ENCODE peak calls at places on chromosomes 16 and 17, in seven cellular contexts. E, D, U, V, X, I and B are unnamed samples.

GRCh38 chr17:66900126-66901010 is 64.1 kb upstream of the CACNG4 start:
- DNase-seq in U (peak), E (peak), I (peak), D (no peak), X (no peak), V (peak), B (peak)

GRCh38 chr16:4372578-4373355 is 1.1 kb downstream of the VASN start:
- DNase-seq in X (no peak), E (no peak), D (no peak), I (peak), U (no peak), V (peak), B (peak)

GRCh38 chr17:17921192-17922082 is 50.8 kb downstream of the TOM1L2 start:
- DNase-seq in X (no peak), I (peak), E (no peak), D (peak), U (peak), V (no peak), B (peak)

GRCh38 chr16:69113216-69113615 is 7.8 kb downstream of the HAS3 start:
- DNase-seq in U (no peak), D (no peak), I (no peak), E (no peak), V (no peak), X (no peak), B (no peak)

GRCh38 chr17:67558740-67559380 is 158.9 kb upstream of the NOL11 start:
- DNase-seq in E (no peak), D (no peak), U (no peak), X (no peak), I (no peak), V (no peak), B (no peak)

GRCh38 chr16:46607529-46607928 is 13.7 kb downstream of the SHCBP1 start:
- DNase-seq in V (no peak), D (no peak), I (peak), U (peak), E (no peak), X (no peak), B (peak)

GRCh38 chr17:9169116-9169515 is 147.8 kb downstream of the NTN1 start:
- DNase-seq in U (peak), I (no peak), E (no peak), X (no peak), D (no peak), V (no peak), B (no peak)

GRCh38 chr17:6940186-6940649 is 55.6 kb upstream of the ALOX12 start:
- DNase-seq in V (peak), U (no peak), E (peak), D (no peak), X (no peak), I (no peak), B (peak)

GRCh38 chr16:82761858-82762257 is 135.1 kb downstream of the CDH13 start:
- DNase-seq in U (no peak), X (no peak), I (no peak), D (no peak), E (no peak), V (no peak), B (no peak)

GRCh38 chr16:79088971-79089370 is 511.6 kb downstream of the MAF start:
- DNase-seq in D (no peak), X (no peak), I (no peak), V (no peak), E (no peak), U (no peak), B (no peak)
- TF ChIP-seq JUND in D (no peak), X (no peak), I (no peak), V (no peak), E (no peak), U (no peak), B (no peak)

DNA sequence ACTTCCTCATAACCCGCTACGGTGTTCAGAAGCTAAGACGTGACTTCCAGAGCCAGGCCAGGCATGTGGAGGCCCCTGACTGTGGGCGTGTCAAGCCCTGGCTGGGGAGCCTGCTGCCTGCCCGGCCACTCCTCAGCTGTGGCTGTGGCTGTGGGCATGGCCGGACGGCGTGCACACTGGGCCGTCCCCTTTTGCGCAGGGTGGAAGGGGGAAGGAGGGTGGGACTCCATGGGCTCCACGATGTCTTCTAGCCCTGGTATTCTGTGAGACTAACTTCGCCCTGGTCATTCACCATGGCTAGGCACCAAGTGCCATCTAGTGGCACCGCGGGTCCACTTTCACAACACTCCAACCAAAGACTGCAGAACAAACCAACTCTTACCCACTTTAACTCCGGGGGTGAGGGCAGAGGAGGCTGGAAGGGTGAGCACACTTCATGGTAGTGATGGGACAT is 67.9 kb downstream of the N4BP1 start:
- DNase-seq in I (no peak), D (no peak), U (no peak), V (peak), X (no peak), E (peak), B (no peak)
- TF ChIP-seq JUND in I (no peak), D (no peak), U (no peak), V (no peak), X (no peak), E (no peak), B (no peak)

DNA sequence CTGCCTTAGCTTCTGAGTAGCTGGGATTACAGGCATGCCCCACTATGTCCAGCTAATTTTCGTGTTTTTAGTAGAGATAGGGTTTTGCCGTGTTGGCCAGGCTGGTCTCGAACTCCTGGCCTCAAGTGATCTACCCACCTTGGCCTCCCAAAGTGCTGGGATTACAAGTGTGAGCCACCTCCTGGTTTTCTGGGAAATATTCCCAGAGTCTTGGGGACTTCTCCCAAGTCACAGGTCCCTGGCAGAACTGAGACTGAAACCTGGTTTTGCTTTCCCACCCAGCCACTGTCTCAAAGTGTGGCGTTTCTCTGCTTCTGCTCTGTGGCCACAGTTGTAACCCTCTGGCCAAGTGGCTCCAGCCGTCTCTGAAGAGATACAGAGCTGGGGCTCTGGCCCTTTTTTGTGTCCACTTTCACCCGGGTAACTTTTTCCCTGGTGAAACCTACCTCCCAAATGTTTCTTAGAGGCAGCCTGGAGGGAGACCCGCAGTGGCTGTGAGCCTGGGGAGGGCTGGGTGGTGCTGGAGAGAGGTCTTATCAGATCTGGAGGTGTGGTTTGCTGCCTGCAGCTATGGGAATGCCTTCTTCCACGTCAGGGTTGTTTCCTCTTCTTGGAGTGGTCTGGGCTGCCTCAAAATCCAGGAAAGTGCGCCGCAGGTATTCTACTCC is 5.1 kb downstream of the KSR1 start:
- DNase-seq in E (no peak), D (no peak), U (no peak), I (no peak), X (no peak), V (no peak), B (peak)
- TF ChIP-seq JUND in E (no peak), D (no peak), U (no peak), I (no peak), X (no peak), V (no peak), B (peak)

DNA sequence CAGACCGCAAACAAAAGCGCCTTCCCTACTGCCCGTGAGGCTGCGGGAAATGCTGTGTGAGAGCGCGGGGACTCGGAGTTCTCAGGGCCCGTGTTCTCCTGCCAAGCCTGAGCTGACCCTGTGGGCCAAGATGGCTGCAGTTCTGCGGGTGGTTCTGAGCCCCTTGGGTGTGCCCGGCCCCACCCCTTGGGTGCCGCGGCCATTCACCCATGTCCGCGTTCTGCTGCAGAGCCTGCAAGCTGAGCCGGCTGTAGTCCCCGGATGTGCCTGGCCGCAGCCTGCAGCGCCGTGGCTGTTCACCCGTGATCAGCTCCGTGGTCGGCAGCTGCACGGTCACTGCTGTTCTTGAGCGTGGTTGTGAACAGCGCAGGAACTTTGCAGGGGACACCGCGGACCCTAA is 20.0 kb downstream of the ACSF3 start:
- DNase-seq in X (no peak), U (no peak), V (no peak), D (no peak), E (no peak), I (no peak), B (no peak)
- TF ChIP-seq JUND in X (no peak), U (no peak), V (no peak), D (no peak), E (no peak), I (no peak), B (no peak)

GRCh38 chr17:57776366-57776765 is 31.3 kb upstream of the CCDC182 start:
- DNase-seq in V (no peak), I (no peak), X (no peak), U (no peak), D (no peak), E (no peak), B (no peak)
- TF ChIP-seq JUND in V (no peak), I (no peak), X (no peak), U (no peak), D (no peak), E (no peak), B (no peak)

DNA sequence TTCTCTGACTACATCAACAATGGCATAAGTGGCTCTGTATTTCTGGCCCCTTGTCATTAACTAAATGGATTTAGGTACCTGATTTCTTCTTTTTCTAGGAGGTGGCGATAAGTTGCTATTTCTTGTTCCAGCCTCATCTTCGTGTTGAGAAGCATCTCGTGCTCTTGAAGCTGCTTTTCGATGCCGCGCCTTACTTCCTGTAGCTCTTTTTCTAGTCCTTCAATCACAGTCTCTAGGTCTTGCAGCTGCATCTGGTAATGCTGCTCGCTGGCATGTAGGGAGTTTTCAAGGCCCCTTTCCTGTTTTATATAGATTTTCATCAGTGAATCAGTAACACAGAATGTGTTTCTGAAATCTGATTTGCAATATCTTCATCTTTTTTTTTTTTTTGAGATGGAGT is 5.1 kb downstream of the KRT222 start:
- DNase-seq in X (no peak), V (no peak), U (no peak), I (no peak), D (no peak), E (no peak), B (no peak)
- TF ChIP-seq JUND in X (no peak), V (no peak), U (no peak), I (no peak), D (no peak), E (no peak), B (no peak)

GRCh38 chr17:72790194-72790593 is 302.3 kb downstream of the SLC39A11 start:
- DNase-seq in V (no peak), D (no peak), U (no peak), E (no peak), I (no peak), X (no peak), B (no peak)

GRCh38 chr17:72792771-72793170 is 299.7 kb downstream of the SLC39A11 start:
- DNase-seq in V (peak), E (no peak), D (no peak), I (no peak), U (no peak), X (no peak), B (no peak)

GRCh38 chr17:72789711-72790110 is 302.8 kb downstream of the SLC39A11 start:
- DNase-seq in U (no peak), D (no peak), V (no peak), E (no peak), I (no peak), X (no peak), B (no peak)

GRCh38 chr17:72794152-72794551 is 298.3 kb downstream of the SLC39A11 start:
- DNase-seq in I (no peak), X (no peak), U (no peak), E (no peak), V (no peak), D (no peak), B (no peak)

GRCh38 chr17:72788950-72789585 is 303.4 kb downstream of the SLC39A11 start:
- DNase-seq in U (no peak), V (no peak), E (no peak), I (peak), D (no peak), X (no peak), B (no peak)
- TF ChIP-seq JUND in U (no peak), V (no peak), E (no peak), I (no peak), D (no peak), X (no peak), B (no peak)